ENCODE peak calls at places on chromosomes 11 and 22, in seven cellular contexts. One of them, this sample, is unnamed.

GRCh38 chr22:36237462-36238347 is 1.6 kb downstream of the APOL2 start:
- DNase-seq in body of pancreas: peak
- DNase-seq in fibroblast of lung: no peak
- DNase-seq in Panc1: no peak
- DNase-seq in epithelial cell of esophagus: no peak
- DNase-seq in Peyer's patch: no peak
- DNase-seq in heart left ventricle: peak
- DNase-seq in this sample: no peak

GRCh38 chr22:34502821-34503220 is 563.1 kb upstream of the ISX start:
- DNase-seq in body of pancreas: no peak
- DNase-seq in fibroblast of lung: no peak
- DNase-seq in Panc1: no peak
- DNase-seq in epithelial cell of esophagus: no peak
- DNase-seq in Peyer's patch: no peak
- DNase-seq in heart left ventricle: no peak
- DNase-seq in this sample: no peak

GRCh38 chr11:133966924-133967598 is 10.3 kb upstream of the IGSF9B start:
- DNase-seq in body of pancreas: peak
- DNase-seq in fibroblast of lung: no peak
- DNase-seq in Panc1: no peak
- DNase-seq in epithelial cell of esophagus: no peak
- DNase-seq in Peyer's patch: peak
- DNase-seq in heart left ventricle: peak
- DNase-seq in this sample: no peak

GRCh38 chr11:37364246-37364839 is 766.3 kb upstream of the RAG2 start:
- DNase-seq in body of pancreas: no peak
- DNase-seq in fibroblast of lung: no peak
- DNase-seq in Panc1: no peak
- DNase-seq in epithelial cell of esophagus: no peak
- DNase-seq in Peyer's patch: no peak
- DNase-seq in heart left ventricle: no peak
- DNase-seq in this sample: no peak

GRCh38 chr22:39502789-39503464 is 837 bp downstream of the MIEF1 start:
- DNase-seq in body of pancreas: no peak
- DNase-seq in fibroblast of lung: no peak
- DNase-seq in Panc1: no peak
- DNase-seq in epithelial cell of esophagus: no peak
- DNase-seq in Peyer's patch: no peak
- DNase-seq in heart left ventricle: no peak
- DNase-seq in this sample: no peak

GRCh38 chr11:112408551-112408950 is 147.9 kb upstream of the PLET1 start:
- DNase-seq in body of pancreas: no peak
- DNase-seq in fibroblast of lung: no peak
- DNase-seq in Panc1: no peak
- DNase-seq in epithelial cell of esophagus: no peak
- DNase-seq in Peyer's patch: no peak
- DNase-seq in heart left ventricle: no peak
- DNase-seq in this sample: no peak

GRCh38 chr22:23055448-23056179 is 14.7 kb upstream of the GNAZ start:
- DNase-seq in body of pancreas: no peak
- DNase-seq in fibroblast of lung: no peak
- DNase-seq in Panc1: no peak
- DNase-seq in epithelial cell of esophagus: no peak
- DNase-seq in Peyer's patch: no peak
- DNase-seq in heart left ventricle: no peak
- DNase-seq in this sample: no peak

GRCh38 chr11:102295045-102295444 is 22.2 kb upstream of the BIRC3 start:
- DNase-seq in body of pancreas: no peak
- DNase-seq in fibroblast of lung: no peak
- DNase-seq in Panc1: no peak
- DNase-seq in epithelial cell of esophagus: no peak
- DNase-seq in Peyer's patch: no peak
- DNase-seq in heart left ventricle: no peak
- DNase-seq in this sample: no peak

GRCh38 chr22:20494978-20495860 is at the start of gene KLHL22:
- DNase-seq in body of pancreas: peak
- DNase-seq in fibroblast of lung: peak
- DNase-seq in Panc1: no peak
- DNase-seq in epithelial cell of esophagus: peak
- DNase-seq in Peyer's patch: peak
- DNase-seq in heart left ventricle: peak
- DNase-seq in this sample: no peak

DNA sequence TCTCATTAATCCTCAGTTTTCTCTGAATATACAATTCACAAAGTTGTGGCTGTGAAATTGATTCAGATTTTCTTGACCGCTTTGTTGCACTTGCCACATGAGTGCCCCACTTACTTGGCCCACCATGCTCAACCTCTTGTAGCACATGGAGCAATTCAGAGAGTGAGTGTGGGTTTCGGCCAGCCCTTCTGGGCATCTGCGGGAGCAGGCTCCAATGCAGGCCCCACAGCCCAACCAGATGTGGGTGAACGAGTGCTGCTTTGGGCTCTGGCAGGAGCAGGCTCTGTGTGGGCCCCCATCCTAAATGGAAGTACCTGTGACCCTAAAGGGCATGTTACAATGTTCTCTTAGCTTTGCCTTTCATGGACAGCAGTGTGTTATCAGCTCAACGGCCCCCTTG is 2338.6 kb downstream of the LRRC4C start:
- DNase-seq in body of pancreas: no peak
- DNase-seq in fibroblast of lung: no peak
- DNase-seq in Panc1: no peak
- DNase-seq in epithelial cell of esophagus: no peak
- DNase-seq in Peyer's patch: no peak
- DNase-seq in heart left ventricle: no peak
- DNase-seq in this sample: no peak
- TF ChIP-seq CTCF in body of pancreas: no peak
- TF ChIP-seq CTCF in fibroblast of lung: no peak
- TF ChIP-seq CTCF in Panc1: no peak
- TF ChIP-seq CTCF in epithelial cell of esophagus: no peak
- TF ChIP-seq CTCF in Peyer's patch: no peak
- TF ChIP-seq CTCF in heart left ventricle: no peak
- TF ChIP-seq CTCF in this sample: no peak

GRCh38 chr22:27461470-27461869 is 340.1 kb downstream of the MN1 start:
- DNase-seq in body of pancreas: no peak
- DNase-seq in fibroblast of lung: peak
- DNase-seq in Panc1: no peak
- DNase-seq in epithelial cell of esophagus: peak
- DNase-seq in Peyer's patch: no peak
- DNase-seq in heart left ventricle: no peak
- DNase-seq in this sample: peak
- H3K4me3 ChIP-seq in body of pancreas: no peak
- H3K4me3 ChIP-seq in fibroblast of lung: no peak
- H3K4me3 ChIP-seq in Panc1: no peak
- H3K4me3 ChIP-seq in epithelial cell of esophagus: no peak
- H3K4me3 ChIP-seq in Peyer's patch: no peak
- H3K4me3 ChIP-seq in heart left ventricle: no peak
- H3K4me3 ChIP-seq in this sample: no peak

GRCh38 chr11:65104628-65105027 is 7.0 kb upstream of the TM7SF2 start:
- DNase-seq in body of pancreas: no peak
- DNase-seq in fibroblast of lung: no peak
- DNase-seq in Panc1: no peak
- DNase-seq in epithelial cell of esophagus: no peak
- DNase-seq in Peyer's patch: no peak
- DNase-seq in heart left ventricle: no peak
- DNase-seq in this sample: no peak

GRCh38 chr11:65103476-65103875 is 7.5 kb downstream of the VPS51 start:
- DNase-seq in body of pancreas: no peak
- DNase-seq in fibroblast of lung: no peak
- DNase-seq in Panc1: no peak
- DNase-seq in epithelial cell of esophagus: no peak
- DNase-seq in Peyer's patch: no peak
- DNase-seq in heart left ventricle: no peak
- DNase-seq in this sample: no peak

GRCh38 chr11:65102142-65103095 is 6.4 kb downstream of the VPS51 start:
- DNase-seq in body of pancreas: peak
- DNase-seq in fibroblast of lung: peak
- DNase-seq in Panc1: no peak
- DNase-seq in epithelial cell of esophagus: no peak
- DNase-seq in Peyer's patch: no peak
- DNase-seq in heart left ventricle: no peak
- DNase-seq in this sample: no peak

GRCh38 chr11:65096926-65097325 is 912 bp downstream of the VPS51 start:
- DNase-seq in body of pancreas: no peak
- DNase-seq in fibroblast of lung: no peak
- DNase-seq in Panc1: no peak
- DNase-seq in epithelial cell of esophagus: no peak
- DNase-seq in Peyer's patch: no peak
- DNase-seq in heart left ventricle: no peak
- DNase-seq in this sample: no peak

DNA sequence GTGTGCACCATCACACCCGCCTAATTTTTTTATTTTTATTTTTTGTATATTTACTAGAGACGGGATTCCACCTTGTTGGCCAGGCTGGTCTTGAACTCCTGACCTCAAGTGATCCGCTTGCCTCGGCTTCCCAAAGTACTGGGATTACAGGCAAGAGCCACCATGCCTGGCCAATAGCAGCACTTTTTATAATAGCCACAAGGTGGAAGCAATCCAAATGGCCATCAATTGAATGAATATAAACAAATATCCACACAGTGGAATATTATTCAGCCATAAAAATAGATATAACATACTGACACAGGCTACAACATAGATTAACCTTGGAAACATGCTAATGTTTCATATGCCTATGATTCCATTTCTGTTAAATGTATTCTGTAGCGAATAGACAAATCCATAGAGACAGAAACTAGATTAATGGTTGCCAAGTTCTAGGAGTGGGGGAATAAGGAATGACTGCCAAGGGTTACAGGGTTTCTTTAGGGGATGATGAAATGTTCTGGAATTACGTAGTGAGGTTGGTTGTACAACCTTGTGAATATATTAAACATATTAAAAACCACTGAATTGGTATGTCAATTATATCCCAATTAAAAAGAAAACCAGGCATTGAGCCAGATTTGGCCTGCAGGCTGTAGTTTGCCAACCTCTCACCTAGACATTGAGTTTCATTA is 4.8 kb downstream of the VPS51 start:
- DNase-seq in body of pancreas: no peak
- DNase-seq in fibroblast of lung: no peak
- DNase-seq in Panc1: no peak
- DNase-seq in epithelial cell of esophagus: no peak
- DNase-seq in Peyer's patch: no peak
- DNase-seq in heart left ventricle: no peak
- DNase-seq in this sample: no peak
- TF ChIP-seq CTCF in body of pancreas: no peak
- TF ChIP-seq CTCF in fibroblast of lung: no peak
- TF ChIP-seq CTCF in Panc1: no peak
- TF ChIP-seq CTCF in epithelial cell of esophagus: no peak
- TF ChIP-seq CTCF in Peyer's patch: no peak
- TF ChIP-seq CTCF in heart left ventricle: no peak
- TF ChIP-seq CTCF in this sample: peak

GRCh38 chr11:92268546-92268945 is 43.9 kb downstream of the FAT3 start:
- DNase-seq in body of pancreas: no peak
- DNase-seq in fibroblast of lung: peak
- DNase-seq in Panc1: no peak
- DNase-seq in epithelial cell of esophagus: peak
- DNase-seq in Peyer's patch: no peak
- DNase-seq in heart left ventricle: no peak
- DNase-seq in this sample: peak
- H3K4me3 ChIP-seq in body of pancreas: no peak
- H3K4me3 ChIP-seq in fibroblast of lung: no peak
- H3K4me3 ChIP-seq in Panc1: no peak
- H3K4me3 ChIP-seq in epithelial cell of esophagus: no peak
- H3K4me3 ChIP-seq in Peyer's patch: no peak
- H3K4me3 ChIP-seq in heart left ventricle: no peak
- H3K4me3 ChIP-seq in this sample: no peak

This sample was measured in epithelial cell of proximal tubule.